ENCODE peak calls at places on chromosomes 3 and 15, in ten cellular contexts. One of them, this sample, is unnamed.

GRCh38 chr15:68418611-68419161 is 13.3 kb downstream of the ITGA11 start:
- DNase-seq in breast epithelium: no peak
- DNase-seq in amniotic epithelial cell: peak; percentile 84
- DNase-seq in HCT116: no peak
- DNase-seq in CD4-positive, CD25-positive, alpha-beta regulatory T cell: no peak
- DNase-seq in BJ: no peak
- DNase-seq in HS-27A: no peak
- DNase-seq in mesothelial cell of epicardium: no peak
- DNase-seq in GM19239: no peak
- DNase-seq in body of pancreas: no peak
- DNase-seq in this sample: no peak

GRCh38 chr3:17605032-17605431 is 137.4 kb downstream of the TBC1D5 start:
- DNase-seq in BJ: peak; percentile 31
- DNase-seq in mesothelial cell of epicardium: no peak
- DNase-seq in breast epithelium: no peak
- DNase-seq in GM19239: no peak
- DNase-seq in CD4-positive, CD25-positive, alpha-beta regulatory T cell: no peak
- DNase-seq in HS-27A: peak; percentile 42
- DNase-seq in body of pancreas: no peak
- DNase-seq in amniotic epithelial cell: peak; percentile 89
- DNase-seq in HCT116: peak; percentile 61
- DNase-seq in this sample: peak; percentile 62

GRCh38 chr15:73389971-73390544 is 21.3 kb upstream of the HCN4 start:
- DNase-seq in mesothelial cell of epicardium: no peak
- DNase-seq in breast epithelium: no peak
- DNase-seq in GM19239: no peak
- DNase-seq in BJ: no peak
- DNase-seq in body of pancreas: no peak
- DNase-seq in HS-27A: no peak
- DNase-seq in amniotic epithelial cell: peak; percentile 37
- DNase-seq in HCT116: no peak
- DNase-seq in CD4-positive, CD25-positive, alpha-beta regulatory T cell: no peak
- DNase-seq in this sample: no peak

GRCh38 chr3:171428321-171428787 is 31.9 kb downstream of the TNIK start:
- DNase-seq in amniotic epithelial cell: no peak
- DNase-seq in HCT116: no peak
- DNase-seq in breast epithelium: no peak
- DNase-seq in HS-27A: no peak
- DNase-seq in body of pancreas: no peak
- DNase-seq in GM19239: no peak
- DNase-seq in BJ: no peak
- DNase-seq in CD4-positive, CD25-positive, alpha-beta regulatory T cell: no peak
- DNase-seq in mesothelial cell of epicardium: no peak
- DNase-seq in this sample: no peak

GRCh38 chr3:115708540-115708939 is 85.2 kb downstream of the GAP43 start:
- DNase-seq in GM19239: no peak
- DNase-seq in breast epithelium: no peak
- DNase-seq in BJ: no peak
- DNase-seq in CD4-positive, CD25-positive, alpha-beta regulatory T cell: no peak
- DNase-seq in amniotic epithelial cell: no peak
- DNase-seq in HS-27A: no peak
- DNase-seq in body of pancreas: no peak
- DNase-seq in HCT116: no peak
- DNase-seq in mesothelial cell of epicardium: no peak
- DNase-seq in this sample: no peak

GRCh38 chr3:172217877-172218276 is 178.5 kb downstream of the FNDC3B start:
- DNase-seq in HS-27A: no peak
- DNase-seq in breast epithelium: no peak
- DNase-seq in amniotic epithelial cell: no peak
- DNase-seq in GM19239: no peak
- DNase-seq in BJ: no peak
- DNase-seq in body of pancreas: no peak
- DNase-seq in mesothelial cell of epicardium: no peak
- DNase-seq in HCT116: no peak
- DNase-seq in CD4-positive, CD25-positive, alpha-beta regulatory T cell: no peak
- DNase-seq in this sample: no peak

GRCh38 chr15:46312133-46312740 is 677.4 kb downstream of the SQOR start:
- DNase-seq in amniotic epithelial cell: peak; percentile 44
- DNase-seq in BJ: no peak
- DNase-seq in breast epithelium: peak; percentile 60
- DNase-seq in CD4-positive, CD25-positive, alpha-beta regulatory T cell: peak; percentile 5
- DNase-seq in body of pancreas: peak; percentile 80
- DNase-seq in HCT116: peak; percentile 8
- DNase-seq in mesothelial cell of epicardium: peak; percentile 49
- DNase-seq in HS-27A: peak; percentile 9
- DNase-seq in GM19239: peak; percentile 16
- DNase-seq in this sample: peak; percentile 39

GRCh38 chr15:77097921-77098320 is 27.0 kb upstream of the TSPAN3 start:
- DNase-seq in body of pancreas: no peak
- DNase-seq in CD4-positive, CD25-positive, alpha-beta regulatory T cell: no peak
- DNase-seq in HCT116: no peak
- DNase-seq in breast epithelium: no peak
- DNase-seq in HS-27A: no peak
- DNase-seq in amniotic epithelial cell: no peak
- DNase-seq in GM19239: no peak
- DNase-seq in mesothelial cell of epicardium: no peak
- DNase-seq in BJ: no peak
- DNase-seq in this sample: no peak

GRCh38 chr3:195468391-195468776 is 25.6 kb upstream of the ACAP2 start:
- DNase-seq in mesothelial cell of epicardium: no peak
- DNase-seq in amniotic epithelial cell: no peak
- DNase-seq in CD4-positive, CD25-positive, alpha-beta regulatory T cell: no peak
- DNase-seq in body of pancreas: no peak
- DNase-seq in GM19239: no peak
- DNase-seq in HS-27A: no peak
- DNase-seq in BJ: no peak
- DNase-seq in breast epithelium: no peak
- DNase-seq in HCT116: no peak
- DNase-seq in this sample: no peak

GRCh38 chr15:40064231-40064894 is 25.4 kb upstream of the SRP14 start:
- DNase-seq in HCT116: no peak
- DNase-seq in amniotic epithelial cell: peak; percentile 63
- DNase-seq in GM19239: no peak
- DNase-seq in BJ: no peak
- DNase-seq in mesothelial cell of epicardium: no peak
- DNase-seq in breast epithelium: no peak
- DNase-seq in HS-27A: no peak
- DNase-seq in body of pancreas: no peak
- DNase-seq in CD4-positive, CD25-positive, alpha-beta regulatory T cell: no peak
- DNase-seq in this sample: peak; percentile 52

GRCh38 chr3:67685499-67685898 is 31.1 kb upstream of the SUCLG2 start:
- DNase-seq in body of pancreas: no peak
- DNase-seq in HS-27A: no peak
- DNase-seq in BJ: no peak
- DNase-seq in GM19239: peak; percentile 28
- DNase-seq in mesothelial cell of epicardium: no peak
- DNase-seq in breast epithelium: no peak
- DNase-seq in HCT116: no peak
- DNase-seq in CD4-positive, CD25-positive, alpha-beta regulatory T cell: no peak
- DNase-seq in amniotic epithelial cell: no peak
- DNase-seq in this sample: no peak

GRCh38 chr3:184636774-184637316 is 75.0 kb downstream of the MAGEF1 start:
- DNase-seq in HCT116: no peak
- DNase-seq in body of pancreas: no peak
- DNase-seq in HS-27A: peak; percentile 14
- DNase-seq in BJ: peak; percentile 37
- DNase-seq in amniotic epithelial cell: peak; percentile 96
- DNase-seq in mesothelial cell of epicardium: no peak
- DNase-seq in GM19239: no peak
- DNase-seq in breast epithelium: peak; percentile 77
- DNase-seq in CD4-positive, CD25-positive, alpha-beta regulatory T cell: no peak
- DNase-seq in this sample: peak; percentile 14

GRCh38 chr15:68537506-68537905 is 41.3 kb upstream of the CORO2B start:
- DNase-seq in HS-27A: no peak
- DNase-seq in CD4-positive, CD25-positive, alpha-beta regulatory T cell: no peak
- DNase-seq in body of pancreas: no peak
- DNase-seq in GM19239: no peak
- DNase-seq in BJ: no peak
- DNase-seq in mesothelial cell of epicardium: no peak
- DNase-seq in breast epithelium: no peak
- DNase-seq in HCT116: no peak
- DNase-seq in amniotic epithelial cell: peak; percentile 50
- DNase-seq in this sample: no peak

GRCh38 chr3:195107593-195107992 is 163.4 kb downstream of the XXYLT1 start:
- DNase-seq in body of pancreas: no peak
- DNase-seq in HCT116: no peak
- DNase-seq in HS-27A: no peak
- DNase-seq in BJ: no peak
- DNase-seq in GM19239: no peak
- DNase-seq in CD4-positive, CD25-positive, alpha-beta regulatory T cell: no peak
- DNase-seq in amniotic epithelial cell: no peak
- DNase-seq in mesothelial cell of epicardium: no peak
- DNase-seq in breast epithelium: no peak
- DNase-seq in this sample: no peak

GRCh38 chr15:72285927-72286516 is 13.7 kb upstream of the PARP6 start:
- DNase-seq in mesothelial cell of epicardium: no peak
- DNase-seq in amniotic epithelial cell: peak; percentile 44
- DNase-seq in body of pancreas: peak; percentile 67
- DNase-seq in BJ: no peak
- DNase-seq in HS-27A: no peak
- DNase-seq in HCT116: peak; percentile 22
- DNase-seq in GM19239: no peak
- DNase-seq in CD4-positive, CD25-positive, alpha-beta regulatory T cell: peak; percentile 27
- DNase-seq in breast epithelium: no peak
- DNase-seq in this sample: no peak

GRCh38 chr15:96894669-96895068 is 564.2 kb downstream of the NR2F2 start:
- DNase-seq in body of pancreas: no peak
- DNase-seq in amniotic epithelial cell: no peak
- DNase-seq in HCT116: no peak
- DNase-seq in CD4-positive, CD25-positive, alpha-beta regulatory T cell: no peak
- DNase-seq in BJ: no peak
- DNase-seq in HS-27A: no peak
- DNase-seq in breast epithelium: no peak
- DNase-seq in mesothelial cell of epicardium: no peak
- DNase-seq in GM19239: no peak
- DNase-seq in this sample: no peak

GRCh38 chr15:69647160-69647513 is 194.5 kb downstream of the RPLP1 start:
- DNase-seq in GM19239: no peak
- DNase-seq in breast epithelium: peak; percentile 5
- DNase-seq in HCT116: no peak
- DNase-seq in CD4-positive, CD25-positive, alpha-beta regulatory T cell: no peak
- DNase-seq in BJ: no peak
- DNase-seq in HS-27A: no peak
- DNase-seq in mesothelial cell of epicardium: no peak
- DNase-seq in amniotic epithelial cell: no peak
- DNase-seq in body of pancreas: no peak
- DNase-seq in this sample: no peak

This sample was measured in HS-5.